ENCODE peak calls at places on chromosomes 13 and 19, in six cellular contexts. Z is effector memory CD4-positive, alpha-beta T cell; B is endodermal cell; W is psoas muscle; F is thoracic aorta; X is ascending aorta. D is an unnamed sample.
A peak's percentile ranks its signal among the peaks of the same experiment; 100 is the strongest.

GRCh38 chr19:28169168-28169862 is 1043.6 kb downstream of the UQCRFS1 start:
- DNase-seq in W (no peak), F (no peak), Z (no peak), B (peak; percentile 80), X (no peak), D (peak; percentile 48)

GRCh38 chr19:48770223-48770622 is 14.9 kb downstream of the FGF21 start:
- DNase-seq in F (no peak), X (no peak), W (no peak), B (no peak), Z (no peak), D (no peak)

GRCh38 chr13:42832341-42833153 is 51.2 kb downstream of the FAM216B start:
- DNase-seq in B (no peak), X (no peak), W (no peak), Z (no peak), F (no peak), D (no peak)

GRCh38 chr19:28871099-28871725 is 341.7 kb downstream of the UQCRFS1 start:
- DNase-seq in W (no peak), X (no peak), Z (no peak), F (no peak), B (no peak), D (no peak)

GRCh38 chr13:33119022-33119735 is 103.0 kb downstream of the KL start:
- DNase-seq in W (no peak), Z (no peak), B (peak; percentile 62), F (no peak), X (no peak), D (no peak)

GRCh38 chr19:41696402-41697197 is 8.5 kb upstream of the CEACAM7 start:
- DNase-seq in B (peak; percentile 87), W (no peak), Z (no peak), X (no peak), F (no peak), D (no peak)

GRCh38 chr13:28322256-28322895 is 172.6 kb downstream of the FLT1 start:
- DNase-seq in X (no peak), Z (no peak), F (no peak), B (no peak), W (no peak), D (no peak)

GRCh38 chr13:42815686-42816085 is 34.3 kb downstream of the FAM216B start:
- DNase-seq in W (no peak), F (no peak), X (no peak), B (no peak), Z (no peak), D (no peak)

GRCh38 chr19:14476663-14477401 is 1.7 kb upstream of the PTGER1 start:
- DNase-seq in B (peak; percentile 78), X (no peak), F (no peak), W (no peak), Z (no peak), D (no peak)

GRCh38 chr13:82165396-82166174 is 1716.7 kb downstream of the SLITRK1 start:
- DNase-seq in Z (no peak), W (no peak), B (no peak), F (no peak), X (no peak), D (no peak)

GRCh38 chr13:99388334-99388923 is 81.2 kb upstream of the GPR183 start:
- DNase-seq in W (no peak), X (no peak), B (peak; percentile 38), F (no peak), Z (no peak), D (no peak)

GRCh38 chr13:64471916-64472315 is 2758.2 kb downstream of the PCDH9 start:
- DNase-seq in B (no peak), F (no peak), W (no peak), X (no peak), Z (no peak), D (no peak)

GRCh38 chr13:59996461-59996860 is 167.3 kb downstream of the DIAPH3 start:
- DNase-seq in W (no peak), X (no peak), F (no peak), B (no peak), Z (no peak), D (no peak)

GRCh38 chr13:75410207-75410606 is 71.8 kb downstream of the TBC1D4 start:
- DNase-seq in W (peak; percentile 61), F (no peak), X (no peak), Z (no peak), B (no peak), D (no peak)

GRCh38 chr13:33355470-33355869 is 69.9 kb upstream of the STARD13 start:
- DNase-seq in W (no peak), F (no peak), X (no peak), B (no peak), Z (no peak), D (no peak)

GRCh38 chr19:13781547-13781946 is 7.3 kb downstream of the C19orf53 start:
- DNase-seq in B (peak; percentile 87), Z (no peak), X (peak; percentile 60), W (peak; percentile 71), F (peak; percentile 77), D (peak; percentile 64)

GRCh38 chr13:23960566-23961156 is 63.4 kb upstream of the C1QTNF9B start:
- DNase-seq in F (no peak), W (no peak), Z (no peak), B (peak; percentile 65), X (no peak), D (peak; percentile 23)

GRCh38 chr13:21478881-21479808 is 20.0 kb upstream of the ZDHHC20 start:
- DNase-seq in Z (peak; percentile 45), B (no peak), W (no peak), F (no peak), X (no peak), D (peak; percentile 65)

GRCh38 chr13:71237332-71237731 is 629.7 kb downstream of the DACH1 start:
- DNase-seq in F (no peak), X (no peak), W (no peak), B (no peak), Z (no peak), D (no peak)

GRCh38 chr13:73072501-73072900 is 13.7 kb downstream of the KLF5 start:
- DNase-seq in F (no peak), W (no peak), X (no peak), Z (no peak), B (no peak), D (no peak)
- H3K27ac ChIP-seq in F (peak overlapping the region; percentile 24), W (no peak overlapping the region), X (peak overlapping the region; percentile 19), Z (no peak overlapping the region), B (no peak overlapping the region), D (no peak overlapping the region)

DNA sequence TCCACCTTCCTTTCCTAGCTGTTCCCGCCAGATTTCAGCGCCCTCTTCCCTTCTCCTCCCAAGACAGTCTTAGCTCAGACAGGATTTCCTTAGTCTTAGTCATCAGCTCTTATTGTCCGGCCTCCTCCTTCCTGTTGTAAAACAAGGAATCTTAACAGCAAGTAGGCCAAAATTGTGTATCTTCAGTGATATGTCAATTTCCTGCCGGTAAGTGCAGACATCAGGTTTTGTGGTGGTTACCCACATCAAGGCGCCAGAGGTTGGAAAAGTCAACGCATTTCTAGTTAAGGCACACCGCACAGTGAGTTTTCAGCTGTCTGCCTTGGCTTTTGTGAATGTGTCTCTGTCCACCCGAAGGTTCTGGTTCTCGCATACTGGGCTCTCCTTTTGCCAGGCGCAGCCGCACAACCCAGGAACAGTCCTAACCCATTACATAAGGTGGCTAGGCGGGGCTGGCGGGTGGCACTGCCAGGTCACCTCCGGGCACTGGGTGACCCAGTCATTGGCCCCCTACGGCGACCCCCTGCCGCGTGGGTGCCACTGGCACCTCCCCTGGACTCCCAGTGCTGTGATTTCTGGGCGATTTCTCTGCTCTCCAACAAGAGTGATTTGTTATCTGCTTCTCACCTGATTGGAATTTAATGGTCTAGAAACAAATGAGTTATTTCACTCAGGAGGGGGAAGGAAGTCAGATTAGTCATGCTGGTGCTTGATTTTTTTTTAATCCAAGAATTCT is 12.9 kb downstream of the COL4A2 start:
- DNase-seq in W (no peak), F (no peak), B (peak; percentile 55), X (no peak), Z (no peak), D (no peak)
- H3K27ac ChIP-seq in W (peak overlapping the region; percentile 71), F (peak overlapping the region; percentile 96), B (no peak overlapping the region), X (peak overlapping the region; percentile 96), Z (no peak overlapping the region), D (no peak overlapping the region)

GRCh38 chr13:19606737-19607136 is 26.7 kb upstream of the MPHOSPH8 start:
- DNase-seq in Z (no peak), F (no peak), B (no peak), X (no peak), W (no peak), D (no peak)

GRCh38 chr13:19606152-19606551 is 27.3 kb upstream of the MPHOSPH8 start:
- DNase-seq in F (no peak), B (no peak), X (no peak), Z (no peak), W (no peak), D (no peak)

GRCh38 chr13:19601749-19602725 is 31.4 kb upstream of the MPHOSPH8 start:
- DNase-seq in X (no peak), W (no peak), B (peak; percentile 89), F (no peak), Z (no peak), D (peak; percentile 40)

GRCh38 chr13:19605161-19605955 is 28.1 kb upstream of the MPHOSPH8 start:
- DNase-seq in F (no peak), W (no peak), Z (no peak), X (no peak), B (no peak), D (no peak)

DNA sequence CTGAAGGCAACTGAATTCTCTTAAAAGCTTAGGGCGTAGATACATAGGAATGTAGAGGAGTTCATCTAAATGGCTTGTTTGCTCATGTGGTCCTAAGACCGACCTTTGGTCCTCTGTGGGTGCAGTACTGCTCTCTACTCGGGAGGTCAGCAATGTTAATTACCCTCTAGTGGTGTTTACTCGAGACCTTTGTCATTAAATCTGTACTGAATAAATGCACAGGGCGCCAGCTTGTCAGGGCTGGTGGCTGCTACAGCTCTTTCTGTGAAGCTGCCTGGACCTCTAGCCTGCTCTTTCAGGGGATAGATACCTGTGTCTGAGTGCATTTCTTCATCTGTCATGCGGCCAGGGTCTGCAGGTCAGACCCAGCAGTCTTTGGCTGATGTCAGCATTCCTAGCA is 29.2 kb upstream of the MPHOSPH8 start:
- DNase-seq in X (no peak), Z (no peak), W (no peak), B (no peak), F (no peak), D (no peak)
- H3K27ac ChIP-seq in X (no peak overlapping the region), Z (no peak overlapping the region), W (no peak overlapping the region), B (no peak overlapping the region), F (no peak overlapping the region), D (no peak overlapping the region)

DNA sequence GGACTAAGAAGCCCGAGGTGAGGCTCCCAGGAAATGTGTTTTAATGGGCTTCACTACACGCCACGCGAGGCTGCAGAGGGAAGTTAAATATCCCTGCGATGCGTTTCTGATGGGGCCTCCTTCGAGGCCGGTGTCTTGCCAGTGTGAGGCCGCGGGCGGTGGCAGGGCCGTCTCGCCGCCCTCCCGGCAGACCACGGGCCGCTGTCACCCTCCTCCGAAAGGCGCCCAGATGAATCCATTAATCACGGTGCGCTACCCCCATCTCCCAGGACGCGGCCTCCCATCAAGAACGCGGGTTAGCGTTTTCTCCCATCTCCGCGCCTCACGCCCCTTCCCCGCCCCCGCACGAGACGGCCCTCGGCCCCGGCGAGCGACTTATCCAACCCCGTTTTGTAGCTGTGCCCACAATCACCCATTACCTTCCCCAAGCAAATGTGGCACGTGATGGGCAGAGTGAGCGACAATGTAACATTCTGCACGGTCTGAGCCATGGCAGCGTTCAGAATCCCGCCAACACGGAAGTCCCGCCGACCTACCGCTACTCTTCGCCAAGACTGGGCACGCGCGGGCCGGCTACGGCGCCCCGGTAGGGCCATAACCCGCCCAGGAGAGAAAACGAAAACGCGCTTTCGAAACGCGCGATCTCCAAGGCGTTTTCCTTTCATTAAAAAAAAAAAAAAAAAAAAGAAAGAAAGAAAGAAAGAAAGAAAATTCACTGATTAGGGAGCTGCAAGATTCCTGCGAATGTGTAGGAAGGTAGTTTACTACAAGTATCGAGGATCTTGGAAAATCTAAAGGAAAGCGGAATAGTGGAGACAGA is at the start of gene OBI1:
- DNase-seq in Z (peak; percentile 85), W (peak; percentile 95), B (peak; percentile 93), X (peak; percentile 59), F (peak; percentile 53), D (peak; percentile 74)
- H3K27ac ChIP-seq in Z (peak within 1 kb of the TSS; percentile 62), W (peak within 1 kb of the TSS; percentile 34), B (peak within 1 kb of the TSS; percentile 82), X (peak within 1 kb of the TSS; percentile 59), F (peak within 1 kb of the TSS; percentile 52), D (peak within 1 kb of the TSS; percentile 82)

GRCh38 chr19:33279430-33280350 is 22.6 kb downstream of the CEBPA start:
- DNase-seq in Z (no peak), B (no peak), F (no peak), X (no peak), W (no peak), D (no peak)
- H3K27ac ChIP-seq in Z (no peak overlapping the region), B (no peak overlapping the region), F (no peak overlapping the region), X (no peak overlapping the region), W (no peak overlapping the region), D (no peak overlapping the region)